ENCODE peak calls at places on chromosomes 12 and 14, in six cellular contexts. X, Q, R, Z, M and L are unnamed samples.

GRCh38 chr12:46930101-46930500 is 104.3 kb upstream of the SLC38A4 start:
- DNase-seq in X (no peak), Q (no peak), R (no peak), Z (no peak), M (no peak), L (no peak)

GRCh38 chr12:11943919-11944318 is 126.8 kb upstream of the BCL2L14 start:
- DNase-seq in X (no peak), Q (no peak), R (no peak), Z (no peak), M (no peak), L (no peak)

GRCh38 chr14:104110491-104111209 is 25.1 kb downstream of the ASPG start:
- DNase-seq in X (peak), Q (no peak), R (no peak), Z (no peak), M (no peak), L (no peak)

GRCh38 chr12:26195641-26196423 is 459 bp downstream of the SSPN start:
- DNase-seq in X (peak), Q (peak), R (peak), Z (peak), M (peak), L (peak)

GRCh38 chr14:81472096-81472800 is 61.4 kb downstream of the SEL1L start:
- DNase-seq in X (no peak), Q (peak), R (no peak), Z (no peak), M (no peak), L (no peak)

GRCh38 chr14:24481622-24482324 is 26.3 kb downstream of the CMA1 start:
- DNase-seq in X (peak), Q (peak), R (no peak), Z (peak), M (peak), L (peak)

GRCh38 chr14:64841121-64841611 is 38.5 kb downstream of the SPTB start:
- DNase-seq in X (no peak), Q (peak), R (peak), Z (peak), M (peak), L (no peak)

GRCh38 chr12:130655881-130656280 is 60.2 kb downstream of the RIMBP2 start:
- DNase-seq in X (no peak), Q (no peak), R (no peak), Z (no peak), M (no peak), L (no peak)

GRCh38 chr12:19230299-19230866 is 100.8 kb downstream of the PLEKHA5 start:
- DNase-seq in X (no peak), Q (no peak), R (no peak), Z (no peak), M (no peak), L (no peak)

GRCh38 chr12:90851800-90852718 is 102.9 kb downstream of the CCER1 start:
- DNase-seq in X (no peak), Q (no peak), R (no peak), Z (peak), M (no peak), L (no peak)

GRCh38 chr12:129096968-129097367 is 243.7 kb downstream of the GLT1D1 start:
- DNase-seq in X (no peak), Q (no peak), R (no peak), Z (no peak), M (no peak), L (no peak)

GRCh38 chr12:52321433-52321832 is 235 bp upstream of the KRT83 start:
- DNase-seq in X (no peak), Q (no peak), R (no peak), Z (no peak), M (no peak), L (no peak)

GRCh38 chr14:101588990-101589389 is 27.7 kb downstream of the DIO3 start:
- DNase-seq in X (no peak), Q (no peak), R (no peak), Z (no peak), M (no peak), L (no peak)

GRCh38 chr12:88182431-88182830 is 40.3 kb downstream of the TMTC3 start:
- DNase-seq in X (no peak), Q (no peak), R (no peak), Z (no peak), M (no peak), L (no peak)

GRCh38 chr12:92079054-92079385 is 66.6 kb downstream of the BTG1 start:
- DNase-seq in X (no peak), Q (no peak), R (no peak), Z (no peak), M (no peak), L (no peak)

GRCh38 chr12:51855586-51856428 is 7.3 kb upstream of the FIGNL2 start:
- DNase-seq in X (peak), Q (peak), R (peak), Z (peak), M (peak), L (peak)

GRCh38 chr12:123762715-123763052 is 583 bp downstream of the DNAH10 start:
- DNase-seq in X (no peak), Q (no peak), R (no peak), Z (no peak), M (no peak), L (no peak)

GRCh38 chr12:13000935-13001724 is 1.1 kb upstream of the HEBP1 start:
- DNase-seq in X (peak), Q (peak), R (peak), Z (peak), M (peak), L (peak)

GRCh38 chr14:105060751-105061427 is 4.3 kb downstream of the GPR132 start:
- DNase-seq in X (no peak), Q (no peak), R (no peak), Z (no peak), M (peak), L (no peak)

GRCh38 chr14:74579447-74580274 is 32.4 kb downstream of the LTBP2 start:
- DNase-seq in X (no peak), Q (peak), R (peak), Z (no peak), M (no peak), L (no peak)

GRCh38 chr12:116587270-116587669 is 28.1 kb downstream of the MAP1LC3B2 start:
- DNase-seq in X (no peak), Q (no peak), R (no peak), Z (no peak), M (no peak), L (no peak)

GRCh38 chr12:126588586-126589249 is 1523.5 kb downstream of the AACS start:
- DNase-seq in X (no peak), Q (no peak), R (no peak), Z (peak), M (no peak), L (no peak)
- H2BK15ac ChIP-seq in X (no peak), Q (no peak), R (no peak), Z (no peak), M (no peak), L (no peak)

DNA sequence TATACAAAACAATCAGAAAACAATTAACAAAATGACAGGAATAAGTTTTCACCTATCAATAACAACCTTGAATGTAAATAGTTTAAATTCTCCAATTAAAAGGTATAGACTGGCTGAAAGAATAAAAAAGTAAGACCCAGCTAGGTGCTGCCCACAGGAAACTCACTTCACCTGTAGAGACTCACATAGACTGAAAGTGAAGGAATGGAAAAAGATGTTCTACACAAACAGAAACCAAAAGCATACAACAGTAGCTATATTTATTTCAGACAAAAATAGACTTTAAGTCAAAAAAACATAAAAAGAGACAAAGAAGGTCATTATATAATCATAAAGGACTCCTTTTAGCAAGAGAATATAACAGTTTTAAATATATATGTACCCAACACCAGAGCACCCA is 152.4 kb upstream of the PWP1 start:
- DNase-seq in X (no peak), Q (no peak), R (no peak), Z (no peak), M (no peak), L (no peak)
- H2BK15ac ChIP-seq in X (no peak), Q (no peak), R (no peak), Z (no peak), M (no peak), L (no peak)

GRCh38 chr12:65518771-65519170 is 240.3 kb downstream of the MSRB3 start:
- DNase-seq in X (no peak), Q (no peak), R (no peak), Z (no peak), M (no peak), L (peak)
- H2BK15ac ChIP-seq in X (no peak), Q (peak), R (no peak), Z (no peak), M (no peak), L (no peak)

GRCh38 chr12:213527-213932 is 427 bp downstream of the SLC6A12 start:
- DNase-seq in X (no peak), Q (no peak), R (no peak), Z (no peak), M (no peak), L (no peak)
- H2BK15ac ChIP-seq in X (peak), Q (no peak), R (no peak), Z (no peak), M (no peak), L (peak)

GRCh38 chr12:69023840-69024239 is 90.9 kb upstream of the CPM start:
- DNase-seq in X (no peak), Q (no peak), R (no peak), Z (no peak), M (no peak), L (no peak)

GRCh38 chr12:69024413-69024812 is 91.4 kb upstream of the CPM start:
- DNase-seq in X (no peak), Q (no peak), R (no peak), Z (no peak), M (no peak), L (no peak)

GRCh38 chr12:69027411-69027811 is 94.4 kb upstream of the CPM start:
- DNase-seq in X (no peak), Q (peak), R (peak), Z (no peak), M (no peak), L (no peak)

GRCh38 chr12:69024907-69025306 is 91.9 kb upstream of the CPM start:
- DNase-seq in X (no peak), Q (peak), R (no peak), Z (no peak), M (no peak), L (no peak)

DNA sequence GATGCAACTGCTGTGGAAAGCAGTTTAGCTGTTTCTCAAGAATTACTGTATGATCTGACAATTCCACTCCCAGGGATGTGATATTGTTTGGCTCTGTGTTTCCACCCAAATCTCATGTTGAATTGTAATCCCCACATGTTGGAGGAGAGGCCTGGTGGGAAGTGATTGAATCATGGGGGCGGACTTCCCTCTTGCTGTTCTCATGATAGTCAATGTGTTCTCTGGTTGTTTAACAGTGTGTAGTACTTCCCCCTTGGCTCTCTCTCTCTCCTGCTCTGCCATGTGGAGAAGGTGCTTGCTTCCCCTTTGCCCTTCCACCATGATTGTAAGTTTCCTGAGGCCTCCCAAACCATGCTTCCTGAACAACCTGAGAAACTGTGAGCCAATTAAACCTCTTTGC is 93.4 kb upstream of the CPM start:
- DNase-seq in X (no peak), Q (no peak), R (no peak), Z (no peak), M (no peak), L (no peak)
- H2BK15ac ChIP-seq in X (no peak), Q (no peak), R (no peak), Z (no peak), M (no peak), L (no peak)

DNA sequence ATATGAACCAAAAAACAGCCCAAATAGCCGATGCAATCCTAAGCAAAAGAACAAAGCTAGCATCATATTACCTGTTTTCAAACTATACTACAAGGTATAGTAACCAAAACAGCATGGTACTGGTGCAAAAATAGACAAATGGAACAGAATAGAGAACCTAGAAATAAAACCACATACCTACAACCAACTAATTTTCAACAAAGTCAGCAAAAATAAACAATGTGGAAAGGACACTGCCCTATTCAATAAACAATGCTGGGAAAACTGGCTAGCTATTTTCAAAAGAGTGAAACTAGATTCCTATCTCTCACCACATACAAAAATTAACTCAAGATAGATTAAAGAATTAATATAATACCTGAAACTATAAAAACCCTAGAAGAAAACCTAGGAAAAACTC is 17.8 kb upstream of the STAB2 start:
- DNase-seq in X (no peak), Q (no peak), R (no peak), Z (no peak), M (no peak), L (no peak)
- H2BK15ac ChIP-seq in X (no peak), Q (no peak), R (no peak), Z (no peak), M (no peak), L (no peak)

GRCh38 chr12:118763239-118763638 is 218.1 kb upstream of the SRRM4 start:
- DNase-seq in X (no peak), Q (no peak), R (no peak), Z (no peak), M (no peak), L (no peak)
- H2BK15ac ChIP-seq in X (no peak), Q (no peak), R (no peak), Z (no peak), M (no peak), L (no peak)

GRCh38 chr12:121253638-121254335 is 42.7 kb downstream of the CAMKK2 start:
- DNase-seq in X (no peak), Q (no peak), R (no peak), Z (no peak), M (no peak), L (no peak)
- H2BK15ac ChIP-seq in X (no peak), Q (no peak), R (no peak), Z (no peak), M (no peak), L (no peak)

GRCh38 chr12:110922652-110923051 is 2.3 kb upstream of the MYL2 start:
- DNase-seq in X (no peak), Q (no peak), R (no peak), Z (no peak), M (no peak), L (no peak)

GRCh38 chr12:110923192-110923591 is 2.8 kb upstream of the MYL2 start:
- DNase-seq in X (no peak), Q (no peak), R (no peak), Z (no peak), M (no peak), L (no peak)

GRCh38 chr12:110920324-110920910 is at the start of gene MYL2:
- DNase-seq in X (no peak), Q (no peak), R (no peak), Z (no peak), M (no peak), L (no peak)

GRCh38 chr12:110921262-110921661 is 883 bp upstream of the MYL2 start:
- DNase-seq in X (no peak), Q (peak), R (peak), Z (no peak), M (no peak), L (no peak)

DNA sequence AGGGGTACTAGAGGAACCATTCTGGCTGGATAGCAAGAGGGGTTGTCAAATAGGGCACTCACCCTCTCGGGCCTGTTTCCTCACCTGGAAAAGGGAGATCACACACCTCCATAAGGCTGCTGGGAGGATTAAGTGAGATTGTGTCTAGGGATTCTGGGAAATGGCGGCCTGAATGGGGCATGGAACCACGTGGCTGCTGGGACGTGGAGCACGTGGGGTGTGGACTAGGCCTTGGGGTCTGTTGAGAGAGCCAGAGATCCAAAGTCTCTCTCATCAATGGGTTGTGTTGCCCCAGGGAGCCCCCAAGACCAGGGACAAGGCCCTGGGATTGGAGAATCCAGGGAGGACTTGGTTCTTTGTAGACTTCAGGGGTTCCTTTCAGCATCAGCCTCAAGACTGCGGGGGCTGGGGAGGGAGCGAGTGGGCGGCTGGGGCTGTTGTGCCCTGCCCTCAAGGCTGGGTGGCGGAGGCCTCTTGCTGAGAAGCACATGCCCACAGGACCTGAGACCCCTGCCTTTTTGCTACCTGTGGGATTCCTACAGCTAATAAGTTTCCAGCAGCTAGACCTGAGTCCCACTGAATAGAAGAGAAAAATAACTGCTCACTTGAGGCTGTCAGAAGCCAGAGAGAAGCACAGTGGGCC is 3.4 kb upstream of the MYL2 start:
- DNase-seq in X (no peak), Q (no peak), R (no peak), Z (no peak), M (no peak), L (no peak)
- H2BK15ac ChIP-seq in X (no peak), Q (no peak), R (no peak), Z (no peak), M (no peak), L (no peak)